ENCODE peak calls at places on chromosomes 16 and 17, in five cellular contexts. One of them, this sample, is unnamed.

GRCh38 chr17:35809855-35810461 is 674 bp downstream of the TAF15 start:
- DNase-seq in stimulated activated CD4-positive, alpha-beta T cell treated with anti-CD3 and anti-CD28 coated beads, TNF-alpha, amount 100 ng/mL, for 24 hours: peak; percentile 15
- DNase-seq in substantia nigra: no peak
- DNase-seq in stimulated activated naive CD4-positive, alpha-beta T cell: no peak
- DNase-seq in cardiac fibroblast: peak; percentile 30
- DNase-seq in this sample: no peak

GRCh38 chr17:74368341-74369152 is 1.2 kb downstream of the GPR142 start:
- DNase-seq in stimulated activated naive CD4-positive, alpha-beta T cell: peak; percentile 54
- DNase-seq in substantia nigra: peak; percentile 77
- DNase-seq in cardiac fibroblast: peak; percentile 65
- DNase-seq in stimulated activated CD4-positive, alpha-beta T cell treated with anti-CD3 and anti-CD28 coated beads, TNF-alpha, amount 100 ng/mL, for 24 hours: peak; percentile 48
- DNase-seq in this sample: peak; percentile 35

GRCh38 chr16:79756571-79756970 is 156.0 kb upstream of the MAF start:
- DNase-seq in stimulated activated CD4-positive, alpha-beta T cell treated with anti-CD3 and anti-CD28 coated beads, TNF-alpha, amount 100 ng/mL, for 24 hours: no peak
- DNase-seq in substantia nigra: no peak
- DNase-seq in cardiac fibroblast: no peak
- DNase-seq in stimulated activated naive CD4-positive, alpha-beta T cell: no peak
- DNase-seq in this sample: no peak

GRCh38 chr16:31196324-31197088 is 6.1 kb downstream of the PYCARD start:
- DNase-seq in stimulated activated CD4-positive, alpha-beta T cell treated with anti-CD3 and anti-CD28 coated beads, TNF-alpha, amount 100 ng/mL, for 24 hours: no peak
- DNase-seq in cardiac fibroblast: no peak
- DNase-seq in stimulated activated naive CD4-positive, alpha-beta T cell: no peak
- DNase-seq in substantia nigra: no peak
- DNase-seq in this sample: no peak

GRCh38 chr16:84511180-84511800 is 6.8 kb upstream of the MEAK7 start:
- DNase-seq in substantia nigra: peak; percentile 80
- DNase-seq in stimulated activated naive CD4-positive, alpha-beta T cell: peak; percentile 73
- DNase-seq in cardiac fibroblast: peak; percentile 91
- DNase-seq in stimulated activated CD4-positive, alpha-beta T cell treated with anti-CD3 and anti-CD28 coated beads, TNF-alpha, amount 100 ng/mL, for 24 hours: peak; percentile 75
- DNase-seq in this sample: peak; percentile 78

GRCh38 chr17:69523252-69523861 is 108.9 kb downstream of the MAP2K6 start:
- DNase-seq in stimulated activated naive CD4-positive, alpha-beta T cell: no peak
- DNase-seq in cardiac fibroblast: peak; percentile 67
- DNase-seq in substantia nigra: no peak
- DNase-seq in stimulated activated CD4-positive, alpha-beta T cell treated with anti-CD3 and anti-CD28 coated beads, TNF-alpha, amount 100 ng/mL, for 24 hours: no peak
- DNase-seq in this sample: no peak

GRCh38 chr16:87443964-87444363 is 48.9 kb downstream of the ZCCHC14 start:
- DNase-seq in cardiac fibroblast: no peak
- DNase-seq in stimulated activated naive CD4-positive, alpha-beta T cell: no peak
- DNase-seq in stimulated activated CD4-positive, alpha-beta T cell treated with anti-CD3 and anti-CD28 coated beads, TNF-alpha, amount 100 ng/mL, for 24 hours: no peak
- DNase-seq in substantia nigra: no peak
- DNase-seq in this sample: no peak

GRCh38 chr17:45266372-45266926 is 4.6 kb upstream of the SPATA32 start:
- DNase-seq in substantia nigra: no peak
- DNase-seq in stimulated activated naive CD4-positive, alpha-beta T cell: no peak
- DNase-seq in cardiac fibroblast: no peak
- DNase-seq in stimulated activated CD4-positive, alpha-beta T cell treated with anti-CD3 and anti-CD28 coated beads, TNF-alpha, amount 100 ng/mL, for 24 hours: no peak
- DNase-seq in this sample: no peak

GRCh38 chr17:69508814-69509213 is 94.3 kb downstream of the MAP2K6 start:
- DNase-seq in substantia nigra: no peak
- DNase-seq in stimulated activated CD4-positive, alpha-beta T cell treated with anti-CD3 and anti-CD28 coated beads, TNF-alpha, amount 100 ng/mL, for 24 hours: no peak
- DNase-seq in stimulated activated naive CD4-positive, alpha-beta T cell: no peak
- DNase-seq in cardiac fibroblast: no peak
- DNase-seq in this sample: no peak

GRCh38 chr16:14309001-14309886 is 238.1 kb downstream of the MRTFB start:
- DNase-seq in substantia nigra: no peak
- DNase-seq in stimulated activated naive CD4-positive, alpha-beta T cell: peak; percentile 30
- DNase-seq in cardiac fibroblast: no peak
- DNase-seq in stimulated activated CD4-positive, alpha-beta T cell treated with anti-CD3 and anti-CD28 coated beads, TNF-alpha, amount 100 ng/mL, for 24 hours: no peak
- DNase-seq in this sample: no peak

GRCh38 chr16:89575247-89576172 is at the start of gene CPNE7:
- DNase-seq in stimulated activated naive CD4-positive, alpha-beta T cell: no peak
- DNase-seq in cardiac fibroblast: no peak
- DNase-seq in substantia nigra: no peak
- DNase-seq in stimulated activated CD4-positive, alpha-beta T cell treated with anti-CD3 and anti-CD28 coated beads, TNF-alpha, amount 100 ng/mL, for 24 hours: no peak
- DNase-seq in this sample: no peak

GRCh38 chr17:1542316-1542715 is 20.3 kb downstream of the PITPNA start:
- DNase-seq in stimulated activated naive CD4-positive, alpha-beta T cell: no peak
- DNase-seq in cardiac fibroblast: no peak
- DNase-seq in stimulated activated CD4-positive, alpha-beta T cell treated with anti-CD3 and anti-CD28 coated beads, TNF-alpha, amount 100 ng/mL, for 24 hours: no peak
- DNase-seq in substantia nigra: no peak
- DNase-seq in this sample: no peak

GRCh38 chr17:79933863-79934652 is 94.8 kb upstream of the CBX4 start:
- DNase-seq in stimulated activated naive CD4-positive, alpha-beta T cell: no peak
- DNase-seq in cardiac fibroblast: peak; percentile 22
- DNase-seq in stimulated activated CD4-positive, alpha-beta T cell treated with anti-CD3 and anti-CD28 coated beads, TNF-alpha, amount 100 ng/mL, for 24 hours: no peak
- DNase-seq in substantia nigra: peak; percentile 51
- DNase-seq in this sample: no peak

This sample was measured in NCI-H524 treated with DMSO at 0.1 percent for 48 hours.